ENCODE peak calls at places on chromosome 14, in eight cellular contexts. A, T, G, N, R, U, W and D are unnamed samples.

GRCh38 chr14:24273422-24273998 is 2.1 kb upstream of the RABGGTA start:
- DNase-seq in R (no peak), W (no peak), T (no peak), U (peak; percentile 29), A (no peak), G (no peak), N (no peak), D (no peak)

GRCh38 chr14:25120261-25120660 is 70.3 kb upstream of the STXBP6 start:
- DNase-seq in A (no peak), R (no peak), T (no peak), U (no peak), W (no peak), N (no peak), G (no peak), D (no peak)

GRCh38 chr14:65070710-65071033 is 31.6 kb downstream of the MAX start:
- DNase-seq in A (no peak), N (no peak), U (no peak), G (peak; percentile 81), R (no peak), W (no peak), T (no peak), D (no peak)

GRCh38 chr14:78519863-78520262 is 349.7 kb downstream of the NRXN3 start:
- DNase-seq in T (no peak), N (no peak), W (no peak), A (no peak), R (no peak), G (peak; percentile 24), U (peak; percentile 71), D (peak; percentile 52)

GRCh38 chr14:85317491-85318021 is 212.4 kb upstream of the FLRT2 start:
- DNase-seq in W (no peak), A (no peak), U (no peak), G (no peak), N (no peak), R (no peak), T (no peak), D (no peak)

GRCh38 chr14:45085004-45085403 is 1.1 kb downstream of the PRPF39 start:
- DNase-seq in R (no peak), N (no peak), T (no peak), W (no peak), U (no peak), A (no peak), G (no peak), D (no peak)

GRCh38 chr14:74429221-74429691 is 3.2 kb upstream of the SYNDIG1L start:
- DNase-seq in G (no peak), A (no peak), N (no peak), W (no peak), U (peak; percentile 88), R (no peak), T (no peak), D (no peak)

GRCh38 chr14:100824156-100824555 is 1.8 kb upstream of the MEG3 start:
- DNase-seq in W (no peak), U (peak; percentile 40), T (no peak), A (peak; percentile 74), N (peak; percentile 28), R (peak; percentile 57), G (no peak), D (peak; percentile 80)

GRCh38 chr14:22735096-22735495 is 31.4 kb upstream of the OXA1L start:
- DNase-seq in R (no peak), W (no peak), U (no peak), N (no peak), T (no peak), A (no peak), G (no peak), D (no peak)

GRCh38 chr14:82112210-82112839 is 578.7 kb upstream of the SEL1L start:
- DNase-seq in W (no peak), T (no peak), A (no peak), N (no peak), R (no peak), U (no peak), G (no peak), D (no peak)

GRCh38 chr14:36580141-36580855 is 2.1 kb downstream of the NKX2-8 start:
- DNase-seq in A (no peak), G (no peak), R (no peak), N (no peak), U (peak; percentile 54), T (no peak), W (no peak), D (no peak)

GRCh38 chr14:63993992-63994391 is 141.2 kb downstream of the SYNE2 start:
- DNase-seq in W (no peak), R (no peak), T (no peak), U (no peak), A (no peak), N (no peak), G (no peak), D (no peak)

GRCh38 chr14:89025581-89026236 is 201.3 kb downstream of the TTC8 start:
- DNase-seq in W (no peak), A (peak; percentile 59), R (no peak), U (no peak), N (peak; percentile 17), G (no peak), T (no peak), D (no peak)

GRCh38 chr14:90154110-90154509 is 92.3 kb downstream of the KCNK13 start:
- DNase-seq in N (no peak), G (no peak), A (no peak), R (no peak), U (no peak), T (no peak), W (no peak), D (no peak)

GRCh38 chr14:55604900-55605418 is 25.0 kb downstream of the KTN1 start:
- DNase-seq in N (no peak), G (no peak), A (no peak), R (no peak), W (no peak), U (no peak), T (no peak), D (no peak)

GRCh38 chr14:29536886-29537511 is 390.6 kb downstream of the PRKD1 start:
- DNase-seq in N (no peak), U (no peak), G (no peak), A (no peak), R (no peak), W (no peak), T (no peak), D (no peak)

GRCh38 chr14:73784065-73784987 is 67.3 kb upstream of the PTGR2 start:
- DNase-seq in N (peak; percentile 66), A (no peak), U (no peak), G (no peak), W (no peak), R (no peak), T (no peak), D (no peak)

GRCh38 chr14:36524874-36525745 is 5.1 kb upstream of the NKX2-1 start:
- DNase-seq in N (no peak), U (peak; percentile 91), G (peak; percentile 64), W (no peak), T (no peak), R (no peak), A (no peak), D (peak; percentile 78)

GRCh38 chr14:90742709-90743108 is 73.5 kb downstream of the TTC7B start:
- DNase-seq in W (no peak), G (no peak), U (no peak), R (no peak), T (no peak), N (no peak), A (no peak), D (peak; percentile 30)

GRCh38 chr14:50917449-50917848 is 26.8 kb downstream of the PYGL start:
- DNase-seq in R (no peak), N (no peak), W (no peak), U (no peak), G (no peak), A (no peak), T (no peak), D (no peak)
- H3K36me3 ChIP-seq in R (no peaks in the 10 kb centered on the region), N (no peaks in the 10 kb centered on the region), W (no peaks in the 10 kb centered on the region), U (no peaks in the 10 kb centered on the region), G (peaks cover 6% of the 10 kb centered on the region), A (peaks cover 67% of the 10 kb centered on the region), T (peaks cover 54% of the 10 kb centered on the region), D (no peaks in the 10 kb centered on the region)

DNA sequence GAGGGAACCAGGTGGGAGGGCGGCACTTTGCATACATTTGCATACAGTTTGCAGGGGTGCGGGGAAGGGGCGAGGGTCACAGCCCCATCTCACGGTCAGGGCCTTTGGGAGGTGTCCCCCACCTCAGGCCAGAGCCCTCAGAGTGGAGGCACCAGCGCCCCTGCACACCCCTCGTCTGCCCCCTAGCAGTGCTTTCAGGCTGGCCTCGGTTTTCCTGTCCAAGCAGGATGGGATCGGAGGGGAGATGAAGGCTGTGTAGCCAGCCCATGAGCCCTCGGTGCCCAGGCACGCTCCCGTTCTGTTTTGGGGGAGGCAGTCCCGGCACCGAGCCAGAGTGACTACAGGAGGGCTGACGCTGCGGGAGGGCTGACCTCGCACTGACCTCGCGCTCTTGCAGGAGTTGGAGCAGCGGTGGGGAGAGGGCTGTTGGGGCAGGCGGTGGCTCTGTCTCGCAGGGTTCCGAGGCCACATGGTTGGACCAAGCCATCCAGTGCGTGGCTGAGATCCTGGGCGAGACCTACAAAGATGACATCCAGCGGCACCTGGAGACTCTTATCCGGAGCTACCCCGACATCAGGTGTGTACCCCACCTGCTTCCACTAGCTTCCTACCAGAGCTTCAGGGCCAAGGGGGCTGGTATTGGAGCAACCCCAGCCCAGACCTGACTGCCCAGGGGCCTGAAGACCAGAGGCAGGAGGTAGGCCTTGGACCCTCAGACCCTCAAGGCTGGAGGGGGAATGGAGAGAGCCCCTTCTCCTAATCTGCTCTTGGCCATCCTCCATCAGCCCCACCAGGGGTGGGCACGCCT is 13.6 kb downstream of the EXOC3L4 start:
- DNase-seq in W (no peak), T (no peak), R (no peak), U (no peak), N (no peak), A (no peak), G (no peak), D (no peak)
- H3K27ac ChIP-seq in W (no peak overlapping the region), T (no peak overlapping the region), R (peak overlapping the region; percentile 53), U (no peak overlapping the region), N (peak overlapping the region; percentile 64), A (no peak overlapping the region), G (no peak overlapping the region), D (no peak overlapping the region)

GRCh38 chr14:61517861-61518802 is 177.2 kb upstream of the HIF1A start:
- DNase-seq in N (no peak), T (no peak), U (no peak), A (no peak), G (peak; percentile 75), W (no peak), R (no peak), D (no peak)

GRCh38 chr14:61516125-61516740 is 179.1 kb upstream of the HIF1A start:
- DNase-seq in A (no peak), R (peak; percentile 17), G (no peak), N (no peak), U (no peak), T (no peak), W (no peak), D (no peak)

GRCh38 chr14:61514927-61515326 is 180.4 kb upstream of the HIF1A start:
- DNase-seq in R (no peak), N (no peak), U (no peak), W (no peak), T (no peak), G (no peak), A (no peak), D (no peak)

GRCh38 chr14:61515436-61516124 is 179.7 kb upstream of the HIF1A start:
- DNase-seq in G (no peak), A (no peak), T (no peak), N (no peak), U (no peak), R (no peak), W (no peak), D (no peak)

GRCh38 chr14:61516957-61517356 is 178.4 kb upstream of the HIF1A start:
- DNase-seq in U (peak; percentile 64), W (no peak), T (no peak), R (no peak), G (no peak), N (no peak), A (no peak), D (no peak)
- H3K4me3 ChIP-seq in U (no peak overlapping the region), W (no peak overlapping the region), T (no peak overlapping the region), R (no peak overlapping the region), G (no peak overlapping the region), N (no peak overlapping the region), A (no peak overlapping the region), D (no peak overlapping the region)

GRCh38 chr14:95107711-95108110 is 49.6 kb downstream of the DICER1 start:
- DNase-seq in W (no peak), T (no peak), A (no peak), G (no peak), U (no peak), N (no peak), R (no peak), D (no peak)
- H3K36me3 ChIP-seq in W (peaks cover 33% of the 10 kb centered on the region), T (peaks cover 64% of the 10 kb centered on the region), A (peaks cover 99% of the 10 kb centered on the region), G (peaks cover 14% of the 10 kb centered on the region), U (peaks cover 9% of the 10 kb centered on the region), N (no peaks in the 10 kb centered on the region), R (peaks cover 14% of the 10 kb centered on the region), D (no peaks in the 10 kb centered on the region)